ENCODE peak calls at places on chromosomes 16 and 17, in four cellular contexts. One of them, this sample, is unnamed. For H3K36me3 and H3K4me1, the result is how much of the 10 kb centered on the place peaks cover.

GRCh38 chr16:82892327-82892726 is 265.6 kb downstream of the CDH13 start:
- DNase-seq in heart right ventricle: no peak
- DNase-seq in psoas muscle: no peak
- DNase-seq in lung: no peak
- DNase-seq in this sample: no peak

GRCh38 chr17:56672195-56672594 is 78.7 kb downstream of the NOG start:
- DNase-seq in heart right ventricle: no peak
- DNase-seq in psoas muscle: no peak
- DNase-seq in lung: no peak
- DNase-seq in this sample: no peak

GRCh38 chr17:44324092-44324570 is 492 bp downstream of the SLC25A39 start:
- DNase-seq in heart right ventricle: no peak
- DNase-seq in psoas muscle: peak
- DNase-seq in lung: no peak
- DNase-seq in this sample: peak

GRCh38 chr16:81556715-81557284 is 112.2 kb downstream of the CMIP start:
- DNase-seq in heart right ventricle: no peak
- DNase-seq in psoas muscle: no peak
- DNase-seq in lung: no peak
- DNase-seq in this sample: no peak

GRCh38 chr17:21373696-21374454 is 2.3 kb upstream of the KCNJ12 start:
- DNase-seq in heart right ventricle: no peak
- DNase-seq in psoas muscle: no peak
- DNase-seq in lung: no peak
- DNase-seq in this sample: no peak

GRCh38 chr17:33233855-33234228 is 59.3 kb downstream of the ASIC2 start:
- DNase-seq in heart right ventricle: no peak
- DNase-seq in psoas muscle: no peak
- DNase-seq in lung: no peak
- DNase-seq in this sample: peak

GRCh38 chr17:1649844-1650409 is at the start of gene RILP:
- DNase-seq in heart right ventricle: peak
- DNase-seq in psoas muscle: peak
- DNase-seq in lung: peak
- DNase-seq in this sample: peak

GRCh38 chr17:47982091-47982617 is 11.2 kb downstream of the CDK5RAP3 start:
- DNase-seq in heart right ventricle: no peak
- DNase-seq in psoas muscle: no peak
- DNase-seq in lung: no peak
- DNase-seq in this sample: no peak

GRCh38 chr17:42407289-42407836 is 15.7 kb downstream of the CAVIN1 start:
- DNase-seq in heart right ventricle: peak
- DNase-seq in psoas muscle: peak
- DNase-seq in lung: peak
- DNase-seq in this sample: peak

GRCh38 chr16:3702082-3702481 is 15.2 kb downstream of the TRAP1 start:
- DNase-seq in heart right ventricle: no peak
- DNase-seq in psoas muscle: peak
- DNase-seq in lung: no peak
- DNase-seq in this sample: no peak

GRCh38 chr16:3706253-3707145 is 10.8 kb downstream of the TRAP1 start:
- DNase-seq in heart right ventricle: no peak
- DNase-seq in psoas muscle: peak
- DNase-seq in lung: no peak
- DNase-seq in this sample: no peak
- H3K36me3 ChIP-seq in heart right ventricle: under half
- H3K36me3 ChIP-seq in psoas muscle: under half
- H3K36me3 ChIP-seq in lung: under half
- H3K36me3 ChIP-seq in this sample: under half

GRCh38 chr16:53084141-53084541 is 29.4 kb downstream of the CHD9 start:
- DNase-seq in heart right ventricle: no peak
- DNase-seq in psoas muscle: no peak
- DNase-seq in lung: peak
- DNase-seq in this sample: no peak

GRCh38 chr16:53081686-53082407 is 27.1 kb downstream of the CHD9 start:
- DNase-seq in heart right ventricle: no peak
- DNase-seq in psoas muscle: no peak
- DNase-seq in lung: no peak
- DNase-seq in this sample: no peak

GRCh38 chr16:53081032-53081424 is 26.2 kb downstream of the CHD9 start:
- DNase-seq in heart right ventricle: no peak
- DNase-seq in psoas muscle: no peak
- DNase-seq in lung: no peak
- DNase-seq in this sample: no peak

GRCh38 chr16:53083123-53083522 is 28.3 kb downstream of the CHD9 start:
- DNase-seq in heart right ventricle: no peak
- DNase-seq in psoas muscle: no peak
- DNase-seq in lung: no peak
- DNase-seq in this sample: no peak

GRCh38 chr16:53082509-53082908 is 27.7 kb downstream of the CHD9 start:
- DNase-seq in heart right ventricle: no peak
- DNase-seq in psoas muscle: no peak
- DNase-seq in lung: no peak
- DNase-seq in this sample: no peak
- H3K4me1 ChIP-seq in heart right ventricle: half or more
- H3K4me1 ChIP-seq in psoas muscle: half or more
- H3K4me1 ChIP-seq in lung: under half
- H3K4me1 ChIP-seq in this sample: under half

GRCh38 chr17:64393000-64393402 is 2.3 kb upstream of the PECAM1 start:
- DNase-seq in heart right ventricle: no peak
- DNase-seq in psoas muscle: no peak
- DNase-seq in lung: no peak
- DNase-seq in this sample: peak

GRCh38 chr17:64388961-64389565 is 1.6 kb downstream of the PECAM1 start:
- DNase-seq in heart right ventricle: no peak
- DNase-seq in psoas muscle: no peak
- DNase-seq in lung: no peak
- DNase-seq in this sample: no peak

GRCh38 chr17:64387145-64387473 is 3.6 kb downstream of the PECAM1 start:
- DNase-seq in heart right ventricle: no peak
- DNase-seq in psoas muscle: no peak
- DNase-seq in lung: no peak
- DNase-seq in this sample: peak

GRCh38 chr17:64387545-64388171 is 3.0 kb downstream of the PECAM1 start:
- DNase-seq in heart right ventricle: peak
- DNase-seq in psoas muscle: peak
- DNase-seq in lung: no peak
- DNase-seq in this sample: no peak

GRCh38 chr17:64390066-64390465 is 594 bp downstream of the PECAM1 start:
- DNase-seq in heart right ventricle: no peak
- DNase-seq in psoas muscle: no peak
- DNase-seq in lung: no peak
- DNase-seq in this sample: no peak
- H3K27ac ChIP-seq in heart right ventricle: peak
- H3K27ac ChIP-seq in psoas muscle: peak
- H3K27ac ChIP-seq in lung: peak
- H3K27ac ChIP-seq in this sample: no peak

DNA sequence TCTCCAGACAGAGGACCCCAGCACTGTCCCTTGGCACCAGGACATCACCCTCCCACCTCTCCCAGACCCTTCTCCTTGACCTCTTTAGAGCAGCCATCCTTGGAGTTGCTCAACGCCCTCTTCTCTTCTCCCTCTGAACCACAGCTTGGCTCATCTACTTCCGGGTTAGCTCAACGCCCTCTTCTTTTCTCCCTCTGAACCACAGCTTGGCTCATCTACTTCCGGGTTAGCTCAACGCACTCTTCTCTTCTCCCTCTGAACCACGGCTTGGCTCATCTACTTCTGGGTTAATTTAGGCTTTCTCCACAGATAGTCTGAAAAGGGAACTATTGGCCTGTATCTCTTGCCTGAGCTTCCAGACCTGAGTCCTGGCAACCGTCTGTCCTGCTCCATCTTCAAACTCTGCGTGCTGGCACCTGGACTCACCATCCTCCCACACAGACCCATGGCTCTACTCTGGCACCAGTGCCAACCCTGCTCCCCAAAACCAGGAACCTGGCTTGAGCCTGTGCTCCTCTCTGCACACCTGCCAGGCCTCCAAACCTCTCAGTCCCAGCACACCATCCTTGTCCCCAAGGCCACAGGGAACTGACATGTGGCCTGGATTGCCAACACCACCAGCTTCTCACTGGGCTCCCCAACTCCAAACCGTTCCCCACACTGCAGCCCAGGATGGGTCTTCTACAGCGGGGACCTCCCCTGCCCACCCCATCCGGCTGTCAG is 25.3 kb upstream of the FAAP100 start:
- DNase-seq in heart right ventricle: no peak
- DNase-seq in psoas muscle: no peak
- DNase-seq in lung: peak
- DNase-seq in this sample: peak
- H3K36me3 ChIP-seq in heart right ventricle: under half
- H3K36me3 ChIP-seq in psoas muscle: half or more
- H3K36me3 ChIP-seq in lung: under half
- H3K36me3 ChIP-seq in this sample: under half

GRCh38 chr16:21598676-21599157 is 660 bp upstream of the METTL9 start:
- DNase-seq in heart right ventricle: peak
- DNase-seq in psoas muscle: no peak
- DNase-seq in lung: no peak
- DNase-seq in this sample: no peak
- H3K4me1 ChIP-seq in heart right ventricle: under half
- H3K4me1 ChIP-seq in psoas muscle: under half
- H3K4me1 ChIP-seq in lung: under half
- H3K4me1 ChIP-seq in this sample: under half

GRCh38 chr17:40671282-40671681 is 6.3 kb upstream of the KRT222 start:
- DNase-seq in heart right ventricle: no peak
- DNase-seq in psoas muscle: no peak
- DNase-seq in lung: no peak
- DNase-seq in this sample: no peak

GRCh38 chr17:40678902-40679522 is 14.0 kb upstream of the KRT222 start:
- DNase-seq in heart right ventricle: no peak
- DNase-seq in psoas muscle: no peak
- DNase-seq in lung: no peak
- DNase-seq in this sample: no peak

GRCh38 chr17:40672654-40673053 is 7.7 kb upstream of the KRT222 start:
- DNase-seq in heart right ventricle: no peak
- DNase-seq in psoas muscle: no peak
- DNase-seq in lung: no peak
- DNase-seq in this sample: no peak

GRCh38 chr17:40679523-40679907 is 14.5 kb upstream of the KRT222 start:
- DNase-seq in heart right ventricle: no peak
- DNase-seq in psoas muscle: no peak
- DNase-seq in lung: no peak
- DNase-seq in this sample: no peak

GRCh38 chr17:40675905-40676304 is 10.9 kb upstream of the KRT222 start:
- DNase-seq in heart right ventricle: no peak
- DNase-seq in psoas muscle: no peak
- DNase-seq in lung: no peak
- DNase-seq in this sample: no peak
- H3K27ac ChIP-seq in heart right ventricle: no peak
- H3K27ac ChIP-seq in psoas muscle: no peak
- H3K27ac ChIP-seq in lung: no peak
- H3K27ac ChIP-seq in this sample: no peak

DNA sequence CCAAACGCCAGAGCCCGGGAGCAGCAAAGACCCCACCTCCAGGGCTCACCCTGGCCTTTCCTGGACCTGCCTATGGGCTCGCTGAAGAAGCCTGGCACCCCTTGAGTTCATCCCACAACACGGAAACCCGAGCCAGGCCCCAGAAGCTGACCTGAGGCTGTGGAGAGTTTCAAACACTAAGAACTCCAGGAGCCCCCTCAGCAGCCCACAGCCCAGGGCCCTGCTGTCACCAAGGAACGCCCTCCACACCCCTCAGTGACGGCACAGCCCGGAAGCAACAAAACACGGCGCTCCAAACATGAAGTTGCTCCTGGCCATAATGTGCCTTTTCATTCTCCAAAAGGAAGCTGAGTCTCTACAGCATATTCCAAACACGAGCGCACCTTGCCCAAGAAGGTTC is 9.2 kb downstream of the SLC38A10 start:
- DNase-seq in heart right ventricle: no peak
- DNase-seq in psoas muscle: no peak
- DNase-seq in lung: no peak
- DNase-seq in this sample: no peak
- H3K36me3 ChIP-seq in heart right ventricle: under half
- H3K36me3 ChIP-seq in psoas muscle: under half
- H3K36me3 ChIP-seq in lung: under half
- H3K36me3 ChIP-seq in this sample: under half

GRCh38 chr17:59763861-59764260 is 56.4 kb downstream of the VMP1 start:
- DNase-seq in heart right ventricle: no peak
- DNase-seq in psoas muscle: no peak
- DNase-seq in lung: no peak
- DNase-seq in this sample: no peak

GRCh38 chr17:59764292-59764741 is 56.9 kb downstream of the VMP1 start:
- DNase-seq in heart right ventricle: no peak
- DNase-seq in psoas muscle: no peak
- DNase-seq in lung: no peak
- DNase-seq in this sample: no peak

GRCh38 chr17:59767176-59767575 is 59.7 kb downstream of the VMP1 start:
- DNase-seq in heart right ventricle: no peak
- DNase-seq in psoas muscle: no peak
- DNase-seq in lung: no peak
- DNase-seq in this sample: no peak

GRCh38 chr17:59765038-59765437 is 57.6 kb downstream of the VMP1 start:
- DNase-seq in heart right ventricle: no peak
- DNase-seq in psoas muscle: no peak
- DNase-seq in lung: no peak
- DNase-seq in this sample: no peak

GRCh38 chr17:59766486-59766885 is 59.0 kb downstream of the VMP1 start:
- DNase-seq in heart right ventricle: no peak
- DNase-seq in psoas muscle: no peak
- DNase-seq in lung: no peak
- DNase-seq in this sample: no peak
- H3K4me1 ChIP-seq in heart right ventricle: under half
- H3K4me1 ChIP-seq in psoas muscle: under half
- H3K4me1 ChIP-seq in lung: under half
- H3K4me1 ChIP-seq in this sample: under half

GRCh38 chr16:52488837-52489289 is 58.1 kb downstream of the TOX3 start:
- DNase-seq in heart right ventricle: no peak
- DNase-seq in psoas muscle: no peak
- DNase-seq in lung: no peak
- DNase-seq in this sample: no peak
- H3K27ac ChIP-seq in heart right ventricle: no peak
- H3K27ac ChIP-seq in psoas muscle: no peak
- H3K27ac ChIP-seq in lung: no peak
- H3K27ac ChIP-seq in this sample: no peak

This sample was measured in ovary.